ENCODE peak calls at places on chromosomes 1 and 21, in seven cellular contexts. N is activated CD4-positive, alpha-beta T cell treated with anti-CD3 and anti-CD28 coated beads, Interleukin-2, amount 50 U/mL, for 4 hours; C is AG08396; W is T-helper 9 cell; Q is stimulated activated CD8-positive, alpha-beta memory T cell treated with anti-CD3 and anti-CD28 coated beads, Interleukin-7, amount 100 ng/mL, for 48 hours; E is OCI-LY7; G is iPS-NIHi11. F is an unnamed sample.

GRCh38 chr1:12220890-12221289 is 8.9 kb upstream of the VPS13D start:
- DNase-seq in C (no peak), W (no peak), E (no peak), N (no peak), Q (no peak), G (no peak), F (no peak)

GRCh38 chr1:107000907-107001306 is 55.6 kb upstream of the PRMT6 start:
- DNase-seq in E (no peak), C (no peak), Q (no peak), G (no peak), W (no peak), N (no peak), F (no peak)

GRCh38 chr1:184881941-184882648 is 92.2 kb downstream of the NIBAN1 start:
- DNase-seq in N (no peak), W (no peak), G (peak), E (no peak), Q (no peak), C (no peak), F (no peak)

GRCh38 chr1:231630558-231631205 is 4.1 kb downstream of the DISC1 start:
- DNase-seq in N (no peak), Q (no peak), G (no peak), E (no peak), W (no peak), C (peak), F (no peak)

GRCh38 chr1:151846062-151846568 is 6.5 kb upstream of the C2CD4D start:
- DNase-seq in G (peak), N (no peak), C (peak), Q (peak), W (no peak), E (peak), F (no peak)

GRCh38 chr1:15741183-15741850 is 982 bp upstream of the TMEM82 start:
- DNase-seq in G (peak), Q (peak), C (peak), E (peak), W (peak), N (peak), F (peak)

GRCh38 chr1:212293579-212293978 is 8.4 kb downstream of the PPP2R5A start:
- DNase-seq in N (no peak), E (no peak), Q (no peak), G (no peak), W (no peak), C (no peak), F (no peak)

GRCh38 chr1:161182214-161182613 is 4.9 kb upstream of the B4GALT3 start:
- DNase-seq in C (peak), G (no peak), N (peak), W (no peak), E (no peak), Q (peak), F (no peak)

GRCh38 chr1:153800516-153800915 is 25.3 kb downstream of the SLC27A3 start:
- DNase-seq in W (no peak), E (no peak), G (no peak), Q (no peak), C (no peak), N (no peak), F (peak)

GRCh38 chr1:170149241-170149640 is 3.5 kb downstream of the NTMT2 start:
- DNase-seq in G (no peak), C (no peak), E (no peak), W (no peak), Q (no peak), N (no peak), F (no peak)

GRCh38 chr1:218273757-218274505 is 11.2 kb upstream of the RRP15 start:
- DNase-seq in G (no peak), C (no peak), E (peak), N (no peak), Q (no peak), W (no peak), F (no peak)

GRCh38 chr21:44931137-44931500 is 8.7 kb upstream of the SLX9 start:
- DNase-seq in G (no peak), W (no peak), E (peak), Q (no peak), N (no peak), C (no peak), F (no peak)

GRCh38 chr1:212780759-212781158 is 10.8 kb downstream of the NSL1 start:
- DNase-seq in Q (no peak), G (no peak), C (no peak), W (no peak), E (no peak), N (no peak), F (no peak)

GRCh38 chr1:203058674-203058931 is 27.2 kb downstream of the MYOG start:
- DNase-seq in Q (no peak), W (no peak), N (no peak), G (no peak), E (no peak), C (no peak), F (no peak)

GRCh38 chr1:173474097-173474779 is 2.9 kb upstream of the PRDX6 start:
- DNase-seq in W (no peak), Q (no peak), C (no peak), E (no peak), N (no peak), G (no peak), F (no peak)

F was measured in coronary artery.